ENCODE peak calls at places on chromosomes 16 and 17, in six cellular contexts. K is OCI-LY7, D is neural progenitor cell, L is GM23338, O is MM.1S, Y is GM23248. I is an unnamed sample.

GRCh38 chr16:29720703-29721102 is 25.1 kb downstream of the C16orf54 start:
- DNase-seq in K (no peak), D (no peak), L (no peak), O (no peak), Y (no peak), I (no peak)

GRCh38 chr17:720706-721539 is 6.3 kb upstream of the VPS53 start:
- DNase-seq in K (no peak), D (no peak), L (no peak), O (no peak), Y (no peak), I (no peak)

GRCh38 chr17:31533546-31534155 is 142.2 kb downstream of the RAB11FIP4 start:
- DNase-seq in K (peak), D (peak), L (peak), O (no peak), Y (peak), I (peak)

GRCh38 chr17:41633498-41634197 is 9.3 kb upstream of the KRT17 start:
- DNase-seq in K (peak), D (peak), L (no peak), O (no peak), Y (no peak), I (no peak)

GRCh38 chr17:66272699-66273390 is 29.6 kb upstream of the PRKCA start:
- DNase-seq in K (no peak), D (no peak), L (no peak), O (no peak), Y (peak), I (no peak)

GRCh38 chr17:15092261-15092660 is 172.9 kb downstream of the PMP22 start:
- DNase-seq in K (no peak), D (no peak), L (no peak), O (no peak), Y (no peak), I (no peak)

GRCh38 chr17:41304091-41304490 is 1.4 kb upstream of the KRTAP29-1 start:
- DNase-seq in K (no peak), D (no peak), L (no peak), O (no peak), Y (no peak), I (no peak)

GRCh38 chr17:83029571-83029970 is 49.8 kb upstream of the METRNL start:
- DNase-seq in K (no peak), D (no peak), L (no peak), O (no peak), Y (no peak), I (no peak)

GRCh38 chr16:35754391-35755369 is 2295.3 kb downstream of the TP53TG3F start:
- DNase-seq in K (no peak), D (no peak), L (no peak), O (no peak), Y (no peak), I (peak)

GRCh38 chr16:66161942-66162341 is 204.5 kb upstream of the CDH5 start:
- DNase-seq in K (no peak), D (no peak), L (no peak), O (no peak), Y (no peak), I (no peak)

GRCh38 chr16:83835972-83836566 is 28.3 kb downstream of the HSBP1 start:
- DNase-seq in K (no peak), D (no peak), L (no peak), O (no peak), Y (peak), I (no peak)

GRCh38 chr16:75927824-75928223 is 201.5 kb upstream of the CPHXL start:
- DNase-seq in K (no peak), D (no peak), L (peak), O (no peak), Y (no peak), I (no peak)

GRCh38 chr17:2837147-2837561 is 40.9 kb downstream of the RAP1GAP2 start:
- DNase-seq in K (peak), D (no peak), L (peak), O (peak), Y (no peak), I (no peak)

GRCh38 chr16:86956437-86956836 is 360.8 kb downstream of the C16orf95 start:
- DNase-seq in K (no peak), D (no peak), L (no peak), O (no peak), Y (no peak), I (no peak)

GRCh38 chr17:50151041-50151936 is 812 bp upstream of the PPP1R9B start:
- DNase-seq in K (peak), D (peak), L (peak), O (peak), Y (peak), I (peak)

GRCh38 chr17:76246080-76247066 is 6.1 kb upstream of the RNF157 start:
- DNase-seq in K (peak), D (no peak), L (no peak), O (peak), Y (peak), I (peak)

GRCh38 chr17:77681820-77682219 is 276.7 kb upstream of the TNRC6C start:
- DNase-seq in K (no peak), D (no peak), L (no peak), O (no peak), Y (peak), I (peak)

GRCh38 chr16:71406724-71407123 is 35.1 kb downstream of the TLE7 start:
- DNase-seq in K (no peak), D (no peak), L (no peak), O (peak), Y (no peak), I (no peak)

GRCh38 chr16:15636392-15636873 is 6.5 kb downstream of the MARF1 start:
- DNase-seq in K (peak), D (no peak), L (no peak), O (no peak), Y (no peak), I (no peak)

GRCh38 chr16:11025120-11025531 is 80.8 kb downstream of the CLEC16A start:
- DNase-seq in K (no peak), D (no peak), L (no peak), O (peak), Y (no peak), I (no peak)

GRCh38 chr16:15777533-15778203 is 79.2 kb downstream of the MYH11 start:
- DNase-seq in K (peak), D (peak), L (peak), O (peak), Y (peak), I (peak)

GRCh38 chr17:79047291-79047920 is 23.4 kb downstream of the C1QTNF1 start:
- DNase-seq in K (no peak), D (no peak), L (no peak), O (no peak), Y (no peak), I (no peak)

GRCh38 chr17:75738218-75738802 is 17.1 kb downstream of the ITGB4 start:
- DNase-seq in K (peak), D (no peak), L (no peak), O (no peak), Y (peak), I (no peak)

GRCh38 chr17:72166040-72166439 is 45.2 kb downstream of the SOX9 start:
- DNase-seq in K (no peak), D (peak), L (peak), O (no peak), Y (no peak), I (no peak)

GRCh38 chr17:77613181-77613580 is 345.3 kb upstream of the TNRC6C start:
- DNase-seq in K (no peak), D (no peak), L (no peak), O (no peak), Y (peak), I (no peak)

GRCh38 chr17:27879987-27880608 is 13.1 kb downstream of the LYRM9 start:
- DNase-seq in K (peak), D (peak), L (peak), O (peak), Y (peak), I (peak)

GRCh38 chr16:50626868-50627267 is 54.2 kb downstream of the SNX20 start:
- DNase-seq in K (no peak), D (no peak), L (no peak), O (no peak), Y (no peak), I (no peak)

GRCh38 chr16:22425036-22425801 is 50.8 kb upstream of the CDR2 start:
- DNase-seq in K (no peak), D (no peak), L (no peak), O (no peak), Y (peak), I (no peak)

GRCh38 chr17:44928950-44929720 is 13.8 kb upstream of the GFAP start:
- DNase-seq in K (no peak), D (no peak), L (no peak), O (no peak), Y (peak), I (no peak)

GRCh38 chr17:1124896-1125774 is 54.6 kb downstream of the ABR start:
- DNase-seq in K (no peak), D (no peak), L (no peak), O (no peak), Y (peak), I (no peak)

GRCh38 chr16:56354016-56354415 is 71.3 kb downstream of the AMFR start:
- DNase-seq in K (no peak), D (no peak), L (no peak), O (no peak), Y (no peak), I (no peak)

GRCh38 chr16:50265260-50265659 is 1.1 kb upstream of the ADCY7 start:
- DNase-seq in K (peak), D (no peak), L (no peak), O (peak), Y (peak), I (peak)

GRCh38 chr17:55421179-55421934 is at the start of gene MMD:
- DNase-seq in K (peak), D (no peak), L (peak), O (no peak), Y (peak), I (peak)

GRCh38 chr17:46974086-46974485 is 5.0 kb downstream of the RPRML start:
- DNase-seq in K (no peak), D (no peak), L (no peak), O (no peak), Y (no peak), I (no peak)

GRCh38 chr17:69401251-69401650 is 13.2 kb upstream of the MAP2K6 start:
- DNase-seq in K (no peak), D (no peak), L (no peak), O (no peak), Y (no peak), I (no peak)

GRCh38 chr17:32912218-32912897 is 15.6 kb upstream of the TMEM98 start:
- DNase-seq in K (no peak), D (peak), L (peak), O (no peak), Y (peak), I (peak)

GRCh38 chr17:37360632-37361031 is 15.2 kb upstream of the C17orf78 start:
- DNase-seq in K (no peak), D (no peak), L (no peak), O (no peak), Y (peak), I (no peak)

GRCh38 chr17:52995127-52995526 is 827.6 kb upstream of the KIF2B start:
- DNase-seq in K (no peak), D (no peak), L (no peak), O (no peak), Y (no peak), I (no peak)

GRCh38 chr17:2808367-2809335 is 12.4 kb downstream of the RAP1GAP2 start:
- DNase-seq in K (no peak), D (no peak), L (no peak), O (no peak), Y (no peak), I (peak)

GRCh38 chr16:47056704-47057630 is 83.5 kb upstream of the DNAJA2 start:
- DNase-seq in K (no peak), D (no peak), L (no peak), O (no peak), Y (no peak), I (no peak)
- TF ChIP-seq EZH2phosphoT487 in K (no peak), D (no peak), L (no peak), O (no peak), Y (no peak), I (no peak)

DNA sequence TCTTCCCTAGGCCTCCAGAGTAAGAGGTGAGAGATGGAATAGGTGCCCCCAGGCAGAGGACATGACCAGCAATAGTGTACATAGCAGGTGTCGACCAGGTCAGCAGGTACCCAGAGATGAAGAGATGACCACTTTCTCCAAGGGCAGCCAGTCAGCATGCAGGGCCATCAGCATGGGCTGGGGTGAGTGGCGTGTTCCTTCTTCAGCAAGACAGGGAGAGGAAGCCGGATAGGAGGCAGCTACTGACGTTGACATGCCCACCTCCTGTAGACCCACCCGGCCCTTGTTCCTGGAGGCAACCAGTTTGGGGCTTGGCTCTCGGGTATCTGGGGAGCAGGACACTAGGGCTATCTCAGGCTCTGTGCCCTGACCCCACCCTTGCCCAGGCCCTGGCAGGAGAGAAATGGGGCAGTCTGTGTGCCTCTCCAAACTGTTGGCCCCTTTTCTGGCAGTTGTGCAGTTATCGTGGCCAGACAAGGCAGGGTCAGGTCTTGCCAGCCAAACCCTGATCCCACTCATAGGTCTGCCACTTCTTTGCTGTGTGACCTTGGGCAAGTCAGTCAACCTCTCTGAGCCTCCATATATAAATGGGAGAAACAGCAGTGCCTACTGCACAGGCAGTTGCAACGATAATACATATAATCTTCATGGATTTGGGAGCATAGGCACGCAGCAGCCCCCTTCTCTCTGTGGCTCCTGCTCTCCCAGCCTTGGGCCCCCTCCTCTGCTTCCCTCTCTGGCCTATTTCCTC is 1.4 kb upstream of the NDRG4 start:
- DNase-seq in K (no peak), D (no peak), L (no peak), O (no peak), Y (no peak), I (no peak)
- TF ChIP-seq EZH2phosphoT487 in K (no peak), D (no peak), L (no peak), O (no peak), Y (no peak), I (no peak)

DNA sequence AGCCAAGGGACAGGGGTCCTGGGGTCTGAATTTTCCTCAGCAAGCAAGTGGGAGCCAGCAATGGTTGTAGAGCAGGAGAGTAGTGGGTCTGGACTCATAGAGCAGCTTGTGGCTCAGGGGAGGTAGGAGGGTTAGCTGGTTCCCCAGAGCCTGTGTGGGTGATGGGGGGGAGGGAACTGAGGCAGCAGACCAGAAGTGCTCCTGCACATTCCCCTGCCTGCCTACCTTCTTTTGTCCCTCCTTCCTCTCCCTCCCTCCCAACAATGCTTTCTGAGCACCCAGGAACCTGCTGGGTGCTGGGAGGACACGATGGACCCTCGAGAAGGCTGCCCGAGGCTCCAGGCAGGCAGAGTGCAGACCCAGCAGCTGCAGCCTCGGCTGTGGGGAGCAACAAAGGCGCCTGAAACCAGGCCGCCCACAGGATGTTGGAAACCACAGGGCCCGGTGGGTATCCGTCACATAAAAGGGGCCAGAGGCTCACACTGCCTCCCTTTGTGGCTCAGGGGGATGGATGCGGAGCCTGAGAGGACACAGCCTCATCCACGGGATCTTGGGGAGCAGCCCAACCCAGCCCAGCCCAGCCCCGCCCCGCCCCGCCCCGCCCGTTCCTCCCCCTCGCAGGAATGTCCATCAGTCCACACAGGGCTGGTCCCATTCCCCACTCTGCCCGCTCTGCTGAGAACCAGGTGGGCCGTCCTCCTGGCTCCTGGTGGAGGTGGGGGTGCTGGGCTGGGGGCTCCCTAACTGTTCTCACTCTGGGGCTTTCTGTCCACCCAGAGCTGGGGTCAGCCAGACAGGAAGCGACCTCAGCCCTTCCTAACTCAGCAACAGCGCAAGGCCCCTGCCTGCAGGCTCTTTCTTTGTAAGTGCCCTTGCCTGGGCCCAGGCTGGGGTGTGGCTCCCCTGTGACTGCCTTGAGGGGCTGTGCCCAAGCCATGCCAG is 1.7 kb upstream of the NLRC3 start:
- DNase-seq in K (peak), D (no peak), L (peak), O (peak), Y (no peak), I (no peak)
- TF ChIP-seq EZH2phosphoT487 in K (no peak), D (no peak), L (no peak), O (no peak), Y (no peak), I (no peak)

GRCh38 chr17:80737106-80738019 is 192.7 kb downstream of the RPTOR start:
- DNase-seq in K (peak), D (no peak), L (peak), O (peak), Y (no peak), I (no peak)
- TF ChIP-seq EZH2phosphoT487 in K (no peak), D (no peak), L (no peak), O (no peak), Y (no peak), I (no peak)

GRCh38 chr17:58691701-58692238 is at the start of gene TEX14:
- DNase-seq in K (no peak), D (no peak), L (peak), O (no peak), Y (no peak), I (no peak)
- TF ChIP-seq EZH2phosphoT487 in K (no peak), D (no peak), L (no peak), O (no peak), Y (no peak), I (no peak)

GRCh38 chr17:22303865-22304264 is 611.5 kb downstream of the KCNJ18 start:
- DNase-seq in K (no peak), D (no peak), L (no peak), O (no peak), Y (no peak), I (no peak)

GRCh38 chr17:22300177-22300576 is 607.9 kb downstream of the KCNJ18 start:
- DNase-seq in K (no peak), D (no peak), L (no peak), O (no peak), Y (no peak), I (no peak)

GRCh38 chr17:22303096-22303495 is 610.8 kb downstream of the KCNJ18 start:
- DNase-seq in K (no peak), D (no peak), L (no peak), O (no peak), Y (no peak), I (no peak)

GRCh38 chr17:22301353-22301745 is 609.0 kb downstream of the KCNJ18 start:
- DNase-seq in K (no peak), D (no peak), L (no peak), O (no peak), Y (no peak), I (no peak)

GRCh38 chr17:22300731-22301352 is 608.5 kb downstream of the KCNJ18 start:
- DNase-seq in K (no peak), D (no peak), L (no peak), O (no peak), Y (no peak), I (no peak)
- TF ChIP-seq EZH2phosphoT487 in K (no peak), D (no peak), L (no peak), O (no peak), Y (no peak), I (no peak)

GRCh38 chr16:1823821-1824220 is 2.8 kb downstream of the HAGH start:
- DNase-seq in K (peak), D (peak), L (peak), O (peak), Y (no peak), I (peak)
- TF ChIP-seq EZH2phosphoT487 in K (no peak), D (no peak), L (no peak), O (no peak), Y (no peak), I (no peak)

DNA sequence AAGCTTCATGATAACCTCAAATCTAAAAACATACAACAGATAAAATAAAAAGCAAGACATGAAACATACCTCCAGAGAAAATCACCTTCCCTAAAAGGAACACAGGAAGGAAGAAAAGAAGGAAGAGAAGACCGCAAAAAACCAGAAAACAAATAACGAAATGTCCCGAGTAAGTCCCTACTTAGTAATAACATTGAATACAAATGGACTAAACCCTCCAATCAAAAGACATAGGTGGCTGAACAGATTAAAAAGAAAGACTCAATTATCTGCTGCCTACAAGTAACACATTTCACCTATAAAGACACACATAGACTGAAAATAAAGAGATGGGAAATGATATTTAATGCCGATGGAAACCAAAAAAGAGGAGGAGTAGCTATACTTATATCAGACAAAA is 6.2 kb downstream of the FBXO39 start:
- DNase-seq in K (no peak), D (no peak), L (no peak), O (no peak), Y (no peak), I (no peak)
- TF ChIP-seq EZH2phosphoT487 in K (no peak), D (no peak), L (no peak), O (no peak), Y (no peak), I (no peak)

DNA sequence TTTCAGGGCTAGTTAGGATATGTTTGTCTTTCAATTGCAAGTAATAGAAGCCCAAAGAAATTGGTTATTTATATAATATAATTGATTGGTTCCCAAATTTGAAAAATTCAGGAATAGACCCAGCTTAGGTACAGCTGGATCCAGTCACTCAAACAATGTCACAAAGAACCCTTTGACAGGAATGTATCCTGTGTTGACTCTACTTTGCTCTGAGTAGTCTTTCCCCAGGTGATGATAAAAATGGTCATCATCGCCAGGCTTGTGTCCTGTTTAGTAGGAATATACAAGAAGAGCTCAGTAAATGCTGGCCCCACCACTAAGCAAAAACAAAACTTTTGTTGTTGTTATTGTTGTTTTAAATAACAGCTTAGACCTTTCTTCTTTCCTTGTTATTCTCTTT is 35.0 kb downstream of the MAPT start:
- DNase-seq in K (no peak), D (no peak), L (no peak), O (no peak), Y (no peak), I (no peak)
- TF ChIP-seq EZH2phosphoT487 in K (no peak), D (no peak), L (no peak), O (no peak), Y (no peak), I (no peak)